ENCODE peak calls at places on chromosomes 11 and 22, in four cellular contexts. One of them, this sample, is unnamed.

GRCh38 chr11:85643255-85643654 is 4.5 kb upstream of the TMEM126A start:
- DNase-seq in fibroblast of pulmonary artery: peak
- DNase-seq in ELR: no peak
- DNase-seq in substantia nigra: no peak
- DNase-seq in this sample: no peak

GRCh38 chr11:12157241-12157661 is 46.9 kb downstream of the MICAL2 start:
- DNase-seq in fibroblast of pulmonary artery: peak
- DNase-seq in ELR: peak
- DNase-seq in substantia nigra: no peak
- DNase-seq in this sample: no peak

GRCh38 chr11:130813196-130813595 is 103.1 kb downstream of the SNX19 start:
- DNase-seq in fibroblast of pulmonary artery: no peak
- DNase-seq in ELR: no peak
- DNase-seq in substantia nigra: no peak
- DNase-seq in this sample: no peak

GRCh38 chr11:86211619-86212018 is 32.9 kb upstream of the EED start:
- DNase-seq in fibroblast of pulmonary artery: no peak
- DNase-seq in ELR: no peak
- DNase-seq in substantia nigra: no peak
- DNase-seq in this sample: no peak

GRCh38 chr11:2466869-2467694 is 22.3 kb downstream of the KCNQ1 start:
- DNase-seq in fibroblast of pulmonary artery: no peak
- DNase-seq in ELR: no peak
- DNase-seq in substantia nigra: no peak
- DNase-seq in this sample: no peak

GRCh38 chr11:33387996-33388395 is 130.8 kb downstream of the HIPK3 start:
- DNase-seq in fibroblast of pulmonary artery: no peak
- DNase-seq in ELR: no peak
- DNase-seq in substantia nigra: no peak
- DNase-seq in this sample: no peak

GRCh38 chr22:43925433-43926348 is 2.1 kb downstream of the PNPLA3 start:
- DNase-seq in fibroblast of pulmonary artery: peak
- DNase-seq in ELR: peak
- DNase-seq in substantia nigra: no peak
- DNase-seq in this sample: no peak

GRCh38 chr11:29641201-29641600 is 375.6 kb downstream of the KCNA4 start:
- DNase-seq in fibroblast of pulmonary artery: peak
- DNase-seq in ELR: peak
- DNase-seq in substantia nigra: no peak
- DNase-seq in this sample: no peak

GRCh38 chr11:27097538-27097937 is 56.9 kb downstream of the BBOX1 start:
- DNase-seq in fibroblast of pulmonary artery: no peak
- DNase-seq in ELR: no peak
- DNase-seq in substantia nigra: no peak
- DNase-seq in this sample: no peak

GRCh38 chr11:65892661-65893317 is 2.3 kb downstream of the CCDC85B start:
- DNase-seq in fibroblast of pulmonary artery: no peak
- DNase-seq in ELR: peak
- DNase-seq in substantia nigra: peak
- DNase-seq in this sample: no peak

GRCh38 chr22:41308054-41308453 is 6.7 kb downstream of the ZC3H7B start:
- DNase-seq in fibroblast of pulmonary artery: no peak
- DNase-seq in ELR: peak
- DNase-seq in substantia nigra: no peak
- DNase-seq in this sample: no peak

GRCh38 chr11:14974723-14975587 is 2.8 kb upstream of the CALCA start:
- DNase-seq in fibroblast of pulmonary artery: peak
- DNase-seq in ELR: peak
- DNase-seq in substantia nigra: no peak
- DNase-seq in this sample: no peak

GRCh38 chr11:61567286-61568061 is 13.4 kb downstream of the SYT7 start:
- DNase-seq in fibroblast of pulmonary artery: peak
- DNase-seq in ELR: peak
- DNase-seq in substantia nigra: peak
- DNase-seq in this sample: no peak

GRCh38 chr11:62727833-62728721 is at the start of gene TTC9C:
- DNase-seq in fibroblast of pulmonary artery: peak
- DNase-seq in ELR: peak
- DNase-seq in substantia nigra: peak
- DNase-seq in this sample: peak

GRCh38 chr11:69475866-69476714 is 5.4 kb upstream of the LINC01488 start:
- DNase-seq in fibroblast of pulmonary artery: no peak
- DNase-seq in ELR: no peak
- DNase-seq in substantia nigra: no peak
- DNase-seq in this sample: no peak

GRCh38 chr11:45646275-45646970 is 19.0 kb downstream of the CHST1 start:
- DNase-seq in fibroblast of pulmonary artery: peak
- DNase-seq in ELR: peak
- DNase-seq in substantia nigra: no peak
- DNase-seq in this sample: no peak

This sample was measured in GOT3.